ENCODE peak calls at places on chromosomes 11 and 22, in nine cellular contexts. N is adrenal gland; A is activated CD4-positive, CD25-positive, alpha-beta regulatory T cell treated with anti-CD3 and anti-CD28 coated beads, Interleukin-2, amount 50 U/mL, for 72 hours; W is A549; C is type B pancreatic cell; B is pancreas; H is kidney; P is thoracic aorta; S is tibial artery. Q is an unnamed sample.

GRCh38 chr11:71330996-71331395 is 78.6 kb upstream of the SHANK2 start:
- DNase-seq in N (no peak), A (no peak), W (no peak), C (no peak), B (no peak), H (peak; percentile 16), P (no peak), S (peak; percentile 24), Q (no peak)

GRCh38 chr11:119155733-119156492 is 7.1 kb downstream of the ABCG4 start:
- DNase-seq in N (no peak), A (no peak), W (peak; percentile 55), C (no peak), B (no peak), H (no peak), P (no peak), S (no peak), Q (no peak)

GRCh38 chr11:18229501-18229900 is 7.1 kb downstream of the SAA4 start:
- DNase-seq in N (no peak), A (no peak), W (no peak), C (no peak), B (no peak), H (no peak), P (no peak), S (no peak), Q (no peak)

GRCh38 chr11:63710476-63711217 is 29.3 kb downstream of the RTN3 start:
- DNase-seq in N (no peak), A (no peak), W (no peak), C (no peak), B (no peak), H (no peak), P (no peak), S (no peak), Q (no peak)

GRCh38 chr11:106306942-106307341 is 229.5 kb downstream of the AASDHPPT start:
- DNase-seq in N (no peak), A (no peak), W (no peak), C (no peak), B (no peak), H (no peak), P (no peak), S (no peak), Q (no peak)

GRCh38 chr11:131370090-131370751 is at the start of gene NTM:
- DNase-seq in N (peak; percentile 62), A (no peak), W (no peak), C (no peak), B (no peak), H (no peak), P (no peak), S (no peak), Q (peak; percentile 27)

GRCh38 chr11:134418119-134418840 is 6.2 kb upstream of the B3GAT1 start:
- DNase-seq in N (no peak), A (no peak), W (no peak), C (no peak), B (no peak), H (no peak), P (no peak), S (no peak), Q (no peak)

GRCh38 chr11:25625094-25625493 is 706.8 kb upstream of the ANO3 start:
- DNase-seq in N (no peak), A (no peak), W (no peak), C (no peak), B (no peak), H (no peak), P (no peak), S (no peak), Q (no peak)

GRCh38 chr11:61969838-61970452 is 2.5 kb upstream of the FTH1 start:
- DNase-seq in N (no peak), A (no peak), W (no peak), C (no peak), B (no peak), H (no peak), P (no peak), S (no peak), Q (no peak)

GRCh38 chr22:31288496-31289235 is 3.6 kb downstream of the PIK3IP1 start:
- DNase-seq in N (peak; percentile 45), A (no peak), W (no peak), C (no peak), B (no peak), H (no peak), P (no peak), S (no peak), Q (no peak)

GRCh38 chr11:31940396-31941037 is 129.4 kb upstream of the PAX6 start:
- DNase-seq in N (peak; percentile 29), A (no peak), W (no peak), C (no peak), B (no peak), H (no peak), P (no peak), S (no peak), Q (no peak)

GRCh38 chr11:16604784-16605439 is 133.5 kb upstream of the C11orf58 start:
- DNase-seq in N (peak; percentile 60), A (no peak), W (peak; percentile 46), C (no peak), B (peak; percentile 84), H (peak; percentile 89), P (no peak), S (peak; percentile 75), Q (peak; percentile 40)

GRCh38 chr22:33116846-33117547 is 58.8 kb upstream of the SYN3 start:
- DNase-seq in N (no peak), A (no peak), W (no peak), C (no peak), B (no peak), H (no peak), P (no peak), S (no peak), Q (no peak)

Q was measured in neuronal stem cell.